ENCODE peak calls at places on chromosomes 6 and 20, in five cellular contexts. J, T, S, U and M are unnamed samples.

GRCh38 chr20:35615667-35616464 is at the start of gene SPAG4:
- DNase-seq in J (peak), T (peak), S (peak), U (peak), M (peak)

GRCh38 chr6:84892666-84893065 is 128.3 kb upstream of the TBX18 start:
- DNase-seq in J (peak), T (no peak), S (no peak), U (no peak), M (no peak)

GRCh38 chr6:89782222-89782621 is 37.4 kb downstream of the MDN1 start:
- DNase-seq in J (no peak), T (no peak), S (no peak), U (no peak), M (no peak)

GRCh38 chr20:48841861-48842529 is 14.2 kb upstream of the PREX1 start:
- DNase-seq in J (peak), T (no peak), S (no peak), U (no peak), M (no peak)

GRCh38 chr20:29873946-29874345 is 1383.5 kb upstream of the DEFB115 start:
- DNase-seq in J (no peak), T (peak), S (peak), U (no peak), M (peak)

GRCh38 chr20:58224974-58225373 is 3.5 kb downstream of the ANKRD60 start:
- DNase-seq in J (no peak), T (no peak), S (no peak), U (no peak), M (no peak)

GRCh38 chr6:154622618-154623336 is 110.4 kb upstream of the SCAF8 start:
- DNase-seq in J (no peak), T (no peak), S (no peak), U (no peak), M (no peak)

GRCh38 chr6:170130771-170131241 is 160.1 kb downstream of the DLL1 start:
- DNase-seq in J (no peak), T (no peak), S (no peak), U (no peak), M (no peak)

GRCh38 chr20:40331699-40332098 is 357.3 kb downstream of the MAFB start:
- DNase-seq in J (no peak), T (no peak), S (peak), U (no peak), M (peak)

GRCh38 chr6:107704377-107705013 is 119.6 kb downstream of the SCML4 start:
- DNase-seq in J (peak), T (no peak), S (no peak), U (no peak), M (no peak)

GRCh38 chr6:145271086-145271485 is 464.2 kb downstream of the EPM2A start:
- DNase-seq in J (no peak), T (no peak), S (peak), U (no peak), M (no peak)

GRCh38 chr6:137870744-137871247 is 3.7 kb downstream of the TNFAIP3 start:
- DNase-seq in J (no peak), T (peak), S (no peak), U (no peak), M (no peak)

GRCh38 chr6:92126088-92126487 is 1293.3 kb downstream of the EPHA7 start:
- DNase-seq in J (no peak), T (no peak), S (no peak), U (no peak), M (no peak)

GRCh38 chr6:138664740-138665139 is 108.8 kb upstream of the CCDC28A start:
- DNase-seq in J (no peak), T (no peak), S (no peak), U (no peak), M (no peak)

GRCh38 chr6:161407115-161407514 is 133.3 kb upstream of the AGPAT4 start:
- DNase-seq in J (no peak), T (no peak), S (no peak), U (no peak), M (no peak)

GRCh38 chr6:137977814-137978213 is 110.8 kb downstream of the TNFAIP3 start:
- DNase-seq in J (peak), T (no peak), S (no peak), U (no peak), M (no peak)

GRCh38 chr6:21444861-21445260 is 148.7 kb upstream of the SOX4 start:
- DNase-seq in J (no peak), T (no peak), S (no peak), U (no peak), M (no peak)

GRCh38 chr20:61860588-61860987 is 205.1 kb downstream of the TAF4 start:
- DNase-seq in J (no peak), T (no peak), S (no peak), U (no peak), M (no peak)

GRCh38 chr6:84645000-84645399 is 119.4 kb downstream of the TBX18 start:
- DNase-seq in J (peak), T (no peak), S (no peak), U (no peak), M (no peak)

GRCh38 chr6:72533601-72534000 is 88.3 kb upstream of the KCNQ5 start:
- DNase-seq in J (no peak), T (no peak), S (no peak), U (no peak), M (no peak)